ENCODE peak calls at places on chromosomes 2 and 18, in five cellular contexts. One of them, this sample, is unnamed.

GRCh38 chr2:107669335-107669734 is 157.4 kb upstream of the RGPD4 start:
- DNase-seq in IMR-90: no peak
- DNase-seq in H9: no peak
- DNase-seq in mesendoderm: peak; percentile 33
- DNase-seq in neuronal stem cell: no peak
- DNase-seq in this sample: peak; percentile 73

GRCh38 chr2:110780461-110780860 is 48.1 kb downstream of the ACOXL start:
- DNase-seq in IMR-90: no peak
- DNase-seq in H9: no peak
- DNase-seq in mesendoderm: no peak
- DNase-seq in neuronal stem cell: no peak
- DNase-seq in this sample: no peak

GRCh38 chr2:58571181-58571852 is 330.2 kb upstream of the FANCL start:
- DNase-seq in IMR-90: peak; percentile 69
- DNase-seq in H9: peak; percentile 77
- DNase-seq in mesendoderm: peak; percentile 94
- DNase-seq in neuronal stem cell: peak; percentile 57
- DNase-seq in this sample: peak; percentile 84

GRCh38 chr2:50126845-50127244 is 905.1 kb downstream of the NRXN1 start:
- DNase-seq in IMR-90: no peak
- DNase-seq in H9: no peak
- DNase-seq in mesendoderm: no peak
- DNase-seq in neuronal stem cell: no peak
- DNase-seq in this sample: no peak

GRCh38 chr2:196459539-196459938 is 180.0 kb upstream of the CCDC150 start:
- DNase-seq in IMR-90: peak; percentile 55
- DNase-seq in H9: no peak
- DNase-seq in mesendoderm: peak; percentile 27
- DNase-seq in neuronal stem cell: no peak
- DNase-seq in this sample: no peak

GRCh38 chr2:2848621-2849443 is 517.8 kb upstream of the MYT1L start:
- DNase-seq in IMR-90: no peak
- DNase-seq in H9: no peak
- DNase-seq in mesendoderm: peak; percentile 38
- DNase-seq in neuronal stem cell: peak; percentile 24
- DNase-seq in this sample: no peak

GRCh38 chr18:12946549-12947354 is 1.1 kb upstream of the SEH1L start:
- DNase-seq in IMR-90: peak; percentile 89
- DNase-seq in H9: peak; percentile 62
- DNase-seq in mesendoderm: peak; percentile 87
- DNase-seq in neuronal stem cell: peak; percentile 44
- DNase-seq in this sample: peak; percentile 55

GRCh38 chr2:195320416-195320973 is 336.5 kb upstream of the SLC39A10 start:
- DNase-seq in IMR-90: no peak
- DNase-seq in H9: no peak
- DNase-seq in mesendoderm: no peak
- DNase-seq in neuronal stem cell: no peak
- DNase-seq in this sample: no peak

GRCh38 chr2:176709541-176709951 is 440.3 kb downstream of the MTX2 start:
- DNase-seq in IMR-90: no peak
- DNase-seq in H9: no peak
- DNase-seq in mesendoderm: peak; percentile 24
- DNase-seq in neuronal stem cell: no peak
- DNase-seq in this sample: no peak

GRCh38 chr18:55343396-55344073 is 244.5 kb downstream of the TCF4 start:
- DNase-seq in IMR-90: peak; percentile 64
- DNase-seq in H9: no peak
- DNase-seq in mesendoderm: peak; percentile 41
- DNase-seq in neuronal stem cell: no peak
- DNase-seq in this sample: peak; percentile 45

GRCh38 chr2:160375037-160375436 is 118.6 kb downstream of the RBMS1 start:
- DNase-seq in IMR-90: peak; percentile 87
- DNase-seq in H9: no peak
- DNase-seq in mesendoderm: no peak
- DNase-seq in neuronal stem cell: no peak
- DNase-seq in this sample: peak; percentile 62

GRCh38 chr2:129396980-129397599 is 582.4 kb upstream of the RAB6C start:
- DNase-seq in IMR-90: no peak
- DNase-seq in H9: peak; percentile 77
- DNase-seq in mesendoderm: peak; percentile 78
- DNase-seq in neuronal stem cell: peak; percentile 35
- DNase-seq in this sample: peak; percentile 31

GRCh38 chr2:9951522-9952285 is at the start of gene GRHL1:
- DNase-seq in IMR-90: peak; percentile 86
- DNase-seq in H9: peak; percentile 91
- DNase-seq in mesendoderm: peak; percentile 94
- DNase-seq in neuronal stem cell: peak; percentile 93
- DNase-seq in this sample: peak; percentile 97

GRCh38 chr2:120342451-120342850 is 3.5 kb upstream of the INHBB start:
- DNase-seq in IMR-90: no peak
- DNase-seq in H9: no peak
- DNase-seq in mesendoderm: no peak
- DNase-seq in neuronal stem cell: no peak
- DNase-seq in this sample: no peak

GRCh38 chr2:120343433-120344105 is 2.4 kb upstream of the INHBB start:
- DNase-seq in IMR-90: peak; percentile 68
- DNase-seq in H9: peak; percentile 89
- DNase-seq in mesendoderm: peak; percentile 89
- DNase-seq in neuronal stem cell: peak; percentile 75
- DNase-seq in this sample: peak; percentile 64

GRCh38 chr2:120343100-120343432 is 2.9 kb upstream of the INHBB start:
- DNase-seq in IMR-90: no peak
- DNase-seq in H9: no peak
- DNase-seq in mesendoderm: no peak
- DNase-seq in neuronal stem cell: no peak
- DNase-seq in this sample: no peak

GRCh38 chr2:120344214-120344990 is 1.5 kb upstream of the INHBB start:
- DNase-seq in IMR-90: no peak
- DNase-seq in H9: peak; percentile 42
- DNase-seq in mesendoderm: no peak
- DNase-seq in neuronal stem cell: no peak
- DNase-seq in this sample: no peak

DNA sequence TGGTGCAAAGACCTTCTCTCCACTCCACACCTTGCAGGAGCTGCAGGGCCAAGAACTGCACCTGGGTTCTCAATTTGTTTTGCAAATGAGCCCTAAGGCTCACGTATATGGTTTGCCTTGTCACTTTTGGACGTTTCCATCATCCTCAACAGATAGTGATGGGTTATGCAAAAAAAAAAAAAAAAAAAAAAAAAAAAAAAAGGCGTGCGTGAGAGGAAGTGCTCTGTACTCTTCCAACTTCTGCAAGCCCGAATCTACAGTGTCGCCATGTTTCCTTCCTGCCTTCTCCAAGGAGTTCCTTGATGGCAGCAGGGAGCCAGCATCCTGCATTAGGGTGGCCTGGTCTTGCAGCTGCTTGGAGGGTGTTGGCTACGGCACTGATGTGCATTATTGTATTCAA is 4.0 kb upstream of the INHBB start:
- DNase-seq in IMR-90: no peak
- DNase-seq in H9: no peak
- DNase-seq in mesendoderm: no peak
- DNase-seq in neuronal stem cell: no peak
- DNase-seq in this sample: no peak
- H2AK5ac ChIP-seq in IMR-90: no peak overlapping the region
- H2AK5ac ChIP-seq in H9: no peak overlapping the region
- H2AK5ac ChIP-seq in mesendoderm: no peak overlapping the region
- H2AK5ac ChIP-seq in neuronal stem cell: peak overlapping the region; percentile 74
- H2AK5ac ChIP-seq in this sample: no peak overlapping the region

GRCh38 chr2:72949642-72950041 is 32.3 kb downstream of the EMX1 start:
- DNase-seq in IMR-90: peak; percentile 39
- DNase-seq in H9: no peak
- DNase-seq in mesendoderm: no peak
- DNase-seq in neuronal stem cell: no peak
- DNase-seq in this sample: no peak
- H2AK5ac ChIP-seq in IMR-90: no peak overlapping the region
- H2AK5ac ChIP-seq in H9: no peak overlapping the region
- H2AK5ac ChIP-seq in mesendoderm: no peak overlapping the region
- H2AK5ac ChIP-seq in neuronal stem cell: peak overlapping the region; percentile 85
- H2AK5ac ChIP-seq in this sample: no peak overlapping the region

DNA sequence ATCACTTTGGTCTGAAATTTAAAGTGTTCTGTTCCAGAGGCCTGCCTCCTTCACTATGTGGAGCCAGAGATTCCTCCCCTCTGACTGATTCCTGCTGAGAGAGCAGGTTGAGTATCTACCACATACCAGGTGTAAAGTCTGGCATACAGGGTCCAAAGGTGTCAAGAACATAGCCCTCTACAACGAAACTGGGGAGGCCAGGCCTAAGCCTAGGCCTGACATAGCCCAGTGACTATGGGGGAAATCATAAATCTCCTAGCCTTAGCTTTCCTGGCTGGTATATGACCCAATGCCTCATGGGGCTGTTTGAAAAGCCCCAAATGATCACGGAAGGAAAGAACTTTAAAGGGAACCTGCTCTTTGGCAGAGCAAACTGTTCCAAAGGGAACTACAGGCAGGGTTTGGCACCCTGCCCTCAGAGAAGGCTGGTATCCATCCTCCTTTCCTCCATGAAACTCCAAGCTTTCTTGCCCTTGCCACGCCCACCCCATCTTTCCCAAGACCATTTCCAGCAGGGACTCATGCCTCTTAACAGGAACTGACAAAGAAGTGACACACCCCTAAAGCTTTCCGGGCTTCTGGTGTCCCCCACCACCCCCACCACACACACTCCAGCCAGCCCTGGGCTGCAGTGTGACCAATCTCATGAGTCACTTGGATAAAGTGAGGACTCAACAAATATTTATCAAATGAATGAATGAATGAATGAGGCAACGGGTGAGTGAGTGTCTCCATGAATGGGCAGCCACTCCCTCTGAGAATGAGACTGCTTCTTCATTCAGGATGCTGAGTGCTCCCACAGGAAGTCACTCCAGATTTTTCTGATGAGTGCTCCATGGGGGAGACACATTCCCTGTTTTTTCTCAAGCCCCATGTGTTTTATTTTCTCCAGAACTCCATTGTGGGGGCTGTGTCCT is 114.5 kb upstream of the STPG4 start:
- DNase-seq in IMR-90: peak; percentile 99
- DNase-seq in H9: no peak
- DNase-seq in mesendoderm: peak; percentile 64
- DNase-seq in neuronal stem cell: no peak
- DNase-seq in this sample: no peak
- H2AK5ac ChIP-seq in IMR-90: peak overlapping the region; percentile 97
- H2AK5ac ChIP-seq in H9: no peak overlapping the region
- H2AK5ac ChIP-seq in mesendoderm: no peak overlapping the region
- H2AK5ac ChIP-seq in neuronal stem cell: no peak overlapping the region
- H2AK5ac ChIP-seq in this sample: no peak overlapping the region

DNA sequence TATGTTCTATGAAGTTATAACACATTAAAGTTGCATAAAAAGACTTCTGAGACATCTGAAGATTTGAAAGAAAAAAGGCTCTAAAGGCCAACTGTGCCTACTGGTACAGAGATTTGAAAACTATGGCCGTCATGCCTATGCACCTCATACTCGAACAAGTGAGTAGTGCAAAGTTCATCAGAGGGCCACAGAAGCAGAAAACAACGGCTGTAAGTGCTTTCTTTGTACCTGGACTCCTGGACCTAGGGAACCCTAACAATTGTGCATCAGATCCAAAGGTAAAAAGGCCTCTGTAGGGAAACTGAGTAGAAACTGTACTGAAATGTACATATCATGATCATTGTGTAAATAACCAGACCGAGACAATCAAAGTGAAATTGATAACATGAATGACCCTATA is 230.4 kb upstream of the CHST9 start:
- DNase-seq in IMR-90: no peak
- DNase-seq in H9: no peak
- DNase-seq in mesendoderm: no peak
- DNase-seq in neuronal stem cell: no peak
- DNase-seq in this sample: no peak
- H2AK5ac ChIP-seq in IMR-90: no peak overlapping the region
- H2AK5ac ChIP-seq in H9: no peak overlapping the region
- H2AK5ac ChIP-seq in mesendoderm: no peak overlapping the region
- H2AK5ac ChIP-seq in neuronal stem cell: no peak overlapping the region
- H2AK5ac ChIP-seq in this sample: no peak overlapping the region